ENCODE peak calls at places on chromosomes 4 and X, in five cellular contexts. One of them, this sample, is unnamed.

GRCh38 chr4:19736968-19737756 is 514.5 kb upstream of the SLIT2 start:
- DNase-seq in K562: no peak
- DNase-seq in SK-N-SH: no peak
- DNase-seq in HCT116: no peak
- DNase-seq in HepG2: no peak
- DNase-seq in this sample: no peak

GRCh38 chrX:118872102-118872566 is 48.5 kb downstream of the ZCCHC12 start:
- DNase-seq in HepG2: no peak
- DNase-seq in HCT116: no peak
- DNase-seq in SK-N-SH: no peak
- DNase-seq in K562: no peak
- DNase-seq in this sample: no peak

GRCh38 chrX:108091878-108092291 is 307 bp downstream of the ATG4A start:
- DNase-seq in HCT116: peak
- DNase-seq in K562: peak
- DNase-seq in HepG2: no peak
- DNase-seq in SK-N-SH: no peak
- DNase-seq in this sample: no peak

GRCh38 chrX:31355206-31355955 is 283.5 kb upstream of the FTHL17 start:
- DNase-seq in SK-N-SH: no peak
- DNase-seq in K562: no peak
- DNase-seq in HepG2: no peak
- DNase-seq in HCT116: no peak
- DNase-seq in this sample: no peak

GRCh38 chr4:148310756-148311155 is 131.5 kb downstream of the NR3C2 start:
- DNase-seq in HCT116: no peak
- DNase-seq in HepG2: no peak
- DNase-seq in SK-N-SH: no peak
- DNase-seq in K562: no peak
- DNase-seq in this sample: no peak

GRCh38 chr4:56743550-56743949 is 62.5 kb upstream of the HOPX start:
- DNase-seq in K562: no peak
- DNase-seq in HepG2: no peak
- DNase-seq in SK-N-SH: peak
- DNase-seq in HCT116: no peak
- DNase-seq in this sample: no peak

GRCh38 chr4:151302432-151302831 is 23.0 kb downstream of the SH3D19 start:
- DNase-seq in HepG2: peak
- DNase-seq in SK-N-SH: no peak
- DNase-seq in HCT116: no peak
- DNase-seq in K562: no peak
- DNase-seq in this sample: no peak

GRCh38 chrX:1815456-1816175 is 200.8 kb downstream of the ASMT start:
- DNase-seq in HCT116: no peak
- DNase-seq in SK-N-SH: no peak
- DNase-seq in HepG2: no peak
- DNase-seq in K562: no peak
- DNase-seq in this sample: no peak

GRCh38 chr4:25441519-25442117 is 64.6 kb downstream of the ANAPC4 start:
- DNase-seq in HepG2: peak
- DNase-seq in HCT116: peak
- DNase-seq in SK-N-SH: peak
- DNase-seq in K562: peak
- DNase-seq in this sample: no peak

GRCh38 chr4:55635282-55635681 is 816 bp downstream of the NMU start:
- DNase-seq in K562: peak
- DNase-seq in HepG2: no peak
- DNase-seq in HCT116: no peak
- DNase-seq in SK-N-SH: peak
- DNase-seq in this sample: no peak

GRCh38 chrX:29257516-29257915 is 670.3 kb downstream of the IL1RAPL1 start:
- DNase-seq in SK-N-SH: no peak
- DNase-seq in HepG2: no peak
- DNase-seq in K562: no peak
- DNase-seq in HCT116: no peak
- DNase-seq in this sample: no peak

GRCh38 chrX:56765816-56766553 is 36.9 kb downstream of the NBDY start:
- DNase-seq in K562: no peak
- DNase-seq in SK-N-SH: no peak
- DNase-seq in HepG2: no peak
- DNase-seq in HCT116: no peak
- DNase-seq in this sample: no peak

GRCh38 chrX:10482262-10482661 is 138.1 kb downstream of the MID1 start:
- DNase-seq in HepG2: no peak
- DNase-seq in K562: no peak
- DNase-seq in SK-N-SH: no peak
- DNase-seq in HCT116: no peak
- DNase-seq in this sample: no peak

GRCh38 chrX:19739683-19740082 is 147.7 kb downstream of the SH3KBP1 start:
- DNase-seq in K562: peak
- DNase-seq in HCT116: peak
- DNase-seq in HepG2: peak
- DNase-seq in SK-N-SH: peak
- DNase-seq in this sample: peak

GRCh38 chrX:124282580-124282979 is 49.9 kb upstream of the TEX13D start:
- DNase-seq in SK-N-SH: no peak
- DNase-seq in K562: no peak
- DNase-seq in HepG2: no peak
- DNase-seq in HCT116: no peak
- DNase-seq in this sample: no peak

GRCh38 chrX:124441971-124442370 is 95.6 kb downstream of the SH2D1A start:
- DNase-seq in SK-N-SH: no peak
- DNase-seq in HepG2: no peak
- DNase-seq in HCT116: no peak
- DNase-seq in K562: peak
- DNase-seq in this sample: no peak

GRCh38 chrX:87078231-87078630 is 439.4 kb upstream of the KLHL4 start:
- DNase-seq in K562: no peak
- DNase-seq in SK-N-SH: no peak
- DNase-seq in HepG2: no peak
- DNase-seq in HCT116: no peak
- DNase-seq in this sample: no peak

GRCh38 chr4:84529169-84529751 is 30.2 kb upstream of the NKX6-1 start:
- DNase-seq in HepG2: peak
- DNase-seq in K562: peak
- DNase-seq in HCT116: peak
- DNase-seq in SK-N-SH: peak
- DNase-seq in this sample: no peak

GRCh38 chr4:139329665-139330200 is 27.5 kb upstream of the NDUFC1 start:
- DNase-seq in K562: no peak
- DNase-seq in SK-N-SH: no peak
- DNase-seq in HepG2: no peak
- DNase-seq in HCT116: no peak
- DNase-seq in this sample: no peak

GRCh38 chr4:102272318-102272717 is 73.0 kb downstream of the SLC39A8 start:
- DNase-seq in HCT116: no peak
- DNase-seq in SK-N-SH: no peak
- DNase-seq in K562: no peak
- DNase-seq in HepG2: no peak
- DNase-seq in this sample: no peak

GRCh38 chrX:11420851-11421250 is 127.6 kb downstream of the AMELX start:
- DNase-seq in HCT116: no peak
- DNase-seq in HepG2: no peak
- DNase-seq in K562: no peak
- DNase-seq in SK-N-SH: no peak
- DNase-seq in this sample: no peak

GRCh38 chrX:8738588-8739189 is 6.8 kb upstream of the ANOS1 start:
- DNase-seq in HCT116: no peak
- DNase-seq in K562: peak
- DNase-seq in SK-N-SH: peak
- DNase-seq in HepG2: peak
- DNase-seq in this sample: no peak

GRCh38 chr4:151743128-151743854 is 17.5 kb downstream of the GATB start:
- DNase-seq in K562: no peak
- DNase-seq in HepG2: no peak
- DNase-seq in HCT116: no peak
- DNase-seq in SK-N-SH: no peak
- DNase-seq in this sample: no peak

GRCh38 chr4:36046026-36046425 is 198.3 kb downstream of the ARAP2 start:
- DNase-seq in K562: no peak
- DNase-seq in HCT116: no peak
- DNase-seq in SK-N-SH: no peak
- DNase-seq in HepG2: no peak
- DNase-seq in this sample: no peak

GRCh38 chr4:182488886-182489285 is 245.7 kb downstream of the TENM3 start:
- DNase-seq in K562: no peak
- DNase-seq in HCT116: no peak
- DNase-seq in HepG2: no peak
- DNase-seq in SK-N-SH: no peak
- DNase-seq in this sample: no peak

GRCh38 chrX:123833387-123833786 is 26.5 kb upstream of the XIAP start:
- DNase-seq in HCT116: peak
- DNase-seq in HepG2: peak
- DNase-seq in SK-N-SH: peak
- DNase-seq in K562: peak
- DNase-seq in this sample: peak

GRCh38 chrX:115177941-115178340 is 11.3 kb upstream of the RBMXL3 start:
- DNase-seq in SK-N-SH: no peak
- DNase-seq in K562: no peak
- DNase-seq in HepG2: no peak
- DNase-seq in HCT116: no peak
- DNase-seq in this sample: no peak

GRCh38 chrX:21131786-21132185 is 242.4 kb upstream of the CNKSR2 start:
- DNase-seq in SK-N-SH: no peak
- DNase-seq in HCT116: no peak
- DNase-seq in HepG2: no peak
- DNase-seq in K562: no peak
- DNase-seq in this sample: no peak

GRCh38 chrX:21131346-21131745 is 242.9 kb upstream of the CNKSR2 start:
- DNase-seq in HCT116: no peak
- DNase-seq in SK-N-SH: no peak
- DNase-seq in K562: no peak
- DNase-seq in HepG2: no peak
- DNase-seq in this sample: no peak

GRCh38 chrX:21132686-21133393 is 241.4 kb upstream of the CNKSR2 start:
- DNase-seq in K562: no peak
- DNase-seq in HCT116: no peak
- DNase-seq in SK-N-SH: no peak
- DNase-seq in HepG2: no peak
- DNase-seq in this sample: no peak
- TF ChIP-seq YY1 in K562: no peak
- TF ChIP-seq YY1 in HCT116: no peak
- TF ChIP-seq YY1 in SK-N-SH: no peak
- TF ChIP-seq YY1 in HepG2: no peak
- TF ChIP-seq YY1 in this sample: no peak

GRCh38 chr4:14336656-14337055 is 665.6 kb upstream of the CPEB2 start:
- DNase-seq in K562: no peak
- DNase-seq in SK-N-SH: no peak
- DNase-seq in HCT116: no peak
- DNase-seq in HepG2: no peak
- DNase-seq in this sample: no peak

GRCh38 chr4:14335872-14336271 is 666.4 kb upstream of the CPEB2 start:
- DNase-seq in HepG2: no peak
- DNase-seq in SK-N-SH: no peak
- DNase-seq in HCT116: no peak
- DNase-seq in K562: no peak
- DNase-seq in this sample: no peak

GRCh38 chr4:14329228-14329627 is 673.1 kb upstream of the CPEB2 start:
- DNase-seq in SK-N-SH: no peak
- DNase-seq in K562: no peak
- DNase-seq in HepG2: no peak
- DNase-seq in HCT116: no peak
- DNase-seq in this sample: no peak

GRCh38 chr4:14334166-14334565 is 668.1 kb upstream of the CPEB2 start:
- DNase-seq in K562: no peak
- DNase-seq in HCT116: no peak
- DNase-seq in HepG2: no peak
- DNase-seq in SK-N-SH: no peak
- DNase-seq in this sample: no peak

GRCh38 chr4:14333616-14334015 is 668.7 kb upstream of the CPEB2 start:
- DNase-seq in SK-N-SH: no peak
- DNase-seq in K562: no peak
- DNase-seq in HCT116: no peak
- DNase-seq in HepG2: no peak
- DNase-seq in this sample: no peak
- H3K4me2 ChIP-seq in SK-N-SH: no peak
- H3K4me2 ChIP-seq in K562: no peak
- H3K4me2 ChIP-seq in HCT116: no peak
- H3K4me2 ChIP-seq in HepG2: no peak
- H3K4me2 ChIP-seq in this sample: no peak

DNA sequence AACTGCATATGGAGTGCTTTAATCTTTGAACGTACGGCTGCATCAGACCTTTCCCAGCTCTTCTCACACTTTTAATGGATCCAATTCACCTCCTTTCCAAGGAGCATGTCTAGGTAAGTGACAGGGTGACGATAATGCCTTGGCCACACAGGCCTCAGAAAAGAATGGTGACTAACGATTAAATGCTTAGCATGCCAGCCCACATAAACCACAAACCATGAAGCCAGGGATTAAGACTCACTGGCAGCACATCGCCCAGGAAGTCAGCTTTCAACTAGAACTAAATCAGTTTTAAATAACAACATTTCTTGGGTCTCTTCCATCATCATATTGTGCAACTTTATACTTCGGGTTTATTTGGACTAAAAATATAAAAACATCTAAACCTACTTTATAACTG is 28.7 kb downstream of the INPP4B start:
- DNase-seq in SK-N-SH: no peak
- DNase-seq in HCT116: peak
- DNase-seq in K562: no peak
- DNase-seq in HepG2: no peak
- DNase-seq in this sample: no peak
- TF ChIP-seq YY1 in SK-N-SH: no peak
- TF ChIP-seq YY1 in HCT116: peak
- TF ChIP-seq YY1 in K562: no peak
- TF ChIP-seq YY1 in HepG2: no peak
- TF ChIP-seq YY1 in this sample: no peak

GRCh38 chr4:132818091-132818490 is 331.0 kb upstream of the PCDH10 start:
- DNase-seq in K562: no peak
- DNase-seq in HepG2: no peak
- DNase-seq in SK-N-SH: peak
- DNase-seq in HCT116: no peak
- DNase-seq in this sample: peak
- H3K4me2 ChIP-seq in K562: no peak
- H3K4me2 ChIP-seq in HepG2: no peak
- H3K4me2 ChIP-seq in SK-N-SH: no peak
- H3K4me2 ChIP-seq in HCT116: no peak
- H3K4me2 ChIP-seq in this sample: peak

DNA sequence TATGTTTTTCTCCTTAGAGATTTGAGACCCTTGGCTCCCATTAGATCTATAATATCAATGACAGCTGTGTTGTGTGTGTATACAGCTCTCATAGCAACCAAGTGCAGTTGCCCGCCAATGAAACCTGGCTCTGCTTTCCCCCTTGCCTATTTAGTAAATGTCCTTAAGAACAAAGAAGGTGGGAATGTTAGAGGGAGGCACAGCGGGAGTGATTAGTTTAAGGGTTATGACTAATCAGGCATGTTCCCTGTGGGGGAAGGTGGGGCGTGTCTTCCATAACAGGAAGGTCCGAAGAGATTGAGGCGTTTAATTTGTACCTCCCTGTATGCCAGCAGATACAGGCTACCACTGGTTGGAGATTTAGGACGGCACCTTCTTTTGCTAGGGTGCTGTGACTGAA is 100.5 kb upstream of the TBC1D9 start:
- DNase-seq in HCT116: peak
- DNase-seq in SK-N-SH: no peak
- DNase-seq in K562: no peak
- DNase-seq in HepG2: no peak
- DNase-seq in this sample: peak
- TF ChIP-seq YY1 in HCT116: peak
- TF ChIP-seq YY1 in SK-N-SH: no peak
- TF ChIP-seq YY1 in K562: no peak
- TF ChIP-seq YY1 in HepG2: no peak
- TF ChIP-seq YY1 in this sample: no peak